ENCODE peak calls at places on chromosomes 7 and 10, in eight cellular contexts. C is NCI-H510A treated with DMSO at 0.1 percent for 48 hours, U is fibroblast of lung, E is thoracic aorta, D is naive B cell, L is coronary artery, V is HT1080, B is left ventricle myocardium inferior. K is an unnamed sample.

GRCh38 chr7:112112822-112113255 is 93.4 kb downstream of the DOCK4 start:
- DNase-seq in C (no peak), U (peak; percentile 42), E (no peak), D (no peak), L (no peak), V (peak; percentile 26), B (no peak), K (no peak)

GRCh38 chr7:155352753-155353115 is 55.1 kb downstream of the INSIG1 start:
- DNase-seq in C (no peak), U (no peak), E (no peak), D (no peak), L (no peak), V (no peak), B (no peak), K (no peak)

GRCh38 chr10:62632071-62632809 is 172.3 kb upstream of the ADO start:
- DNase-seq in C (no peak), U (peak; percentile 30), E (no peak), D (peak; percentile 79), L (no peak), V (peak; percentile 39), B (peak; percentile 37), K (no peak)

GRCh38 chr10:121683366-121683765 is 85.1 kb upstream of the FGFR2 start:
- DNase-seq in C (no peak), U (no peak), E (no peak), D (no peak), L (no peak), V (no peak), B (no peak), K (no peak)

GRCh38 chr10:36094091-36094490 is 452.0 kb upstream of the FZD8 start:
- DNase-seq in C (no peak), U (peak; percentile 4), E (no peak), D (no peak), L (no peak), V (no peak), B (no peak), K (no peak)

GRCh38 chr10:103069453-103070331 is 123.4 kb downstream of the NT5C2 start:
- DNase-seq in C (peak; percentile 76), U (peak; percentile 37), E (no peak), D (peak; percentile 63), L (no peak), V (peak; percentile 51), B (peak; percentile 36), K (no peak)

GRCh38 chr7:98618786-98619185 is 1.7 kb downstream of the NPTX2 start:
- DNase-seq in C (no peak), U (no peak), E (no peak), D (no peak), L (no peak), V (no peak), B (no peak), K (no peak)

GRCh38 chr7:27745064-27745583 is 5.2 kb downstream of the TAX1BP1 start:
- DNase-seq in C (peak; percentile 29), U (peak; percentile 85), E (no peak), D (no peak), L (no peak), V (peak; percentile 81), B (no peak), K (no peak)

GRCh38 chr7:155094636-155095035 is 24.5 kb downstream of the HTR5A start:
- DNase-seq in C (no peak), U (no peak), E (no peak), D (no peak), L (no peak), V (no peak), B (no peak), K (no peak)

GRCh38 chr10:89360153-89360552 is 17.7 kb upstream of the IFIT1B start:
- DNase-seq in C (no peak), U (no peak), E (no peak), D (no peak), L (no peak), V (no peak), B (no peak), K (no peak)

GRCh38 chr7:27079234-27079975 is 16.4 kb downstream of the HOXA1 start:
- DNase-seq in C (no peak), U (no peak), E (no peak), D (no peak), L (no peak), V (no peak), B (no peak), K (no peak)

GRCh38 chr7:42253316-42253715 is 16.3 kb upstream of the GLI3 start:
- DNase-seq in C (no peak), U (peak; percentile 13), E (no peak), D (no peak), L (no peak), V (no peak), B (no peak), K (no peak)

GRCh38 chr7:99197498-99197897 is 10.4 kb downstream of the KPNA7 start:
- DNase-seq in C (no peak), U (no peak), E (no peak), D (no peak), L (no peak), V (no peak), B (no peak), K (no peak)

GRCh38 chr7:40749877-40750276 is 615.1 kb downstream of the SUGCT start:
- DNase-seq in C (no peak), U (peak; percentile 77), E (no peak), D (no peak), L (no peak), V (no peak), B (no peak), K (no peak)

GRCh38 chr10:111874586-111874985 is 309.0 kb downstream of the GPAM start:
- DNase-seq in C (no peak), U (peak; percentile 18), E (no peak), D (no peak), L (no peak), V (peak; percentile 36), B (no peak), K (no peak)

GRCh38 chr10:102114861-102115618 is 5.1 kb downstream of the LDB1 start:
- DNase-seq in C (peak; percentile 72), U (peak; percentile 70), E (peak; percentile 68), D (peak; percentile 71), L (peak; percentile 89), V (peak; percentile 79), B (peak; percentile 92), K (no peak)

GRCh38 chr10:24382979-24383663 is 174.2 kb downstream of the KIAA1217 start:
- DNase-seq in C (no peak), U (peak; percentile 87), E (no peak), D (no peak), L (no peak), V (no peak), B (no peak), K (no peak)

GRCh38 chr7:69577221-69577620 is 21.1 kb upstream of the AUTS2 start:
- DNase-seq in C (no peak), U (peak; percentile 30), E (no peak), D (no peak), L (no peak), V (no peak), B (no peak), K (no peak)

GRCh38 chr10:92846-93245 is 42.4 kb upstream of the ZMYND11 start:
- DNase-seq in C (peak; percentile 23), U (no peak), E (no peak), D (no peak), L (no peak), V (no peak), B (no peak), K (no peak)

GRCh38 chr10:132335189-132336063 is 3.4 kb downstream of the LRRC27 start:
- DNase-seq in C (no peak), U (no peak), E (no peak), D (peak; percentile 61), L (no peak), V (peak; percentile 41), B (no peak), K (no peak)

GRCh38 chr7:6578114-6579084 is 1.1 kb downstream of the ZDHHC4 start:
- DNase-seq in C (no peak), U (peak; percentile 7), E (no peak), D (no peak), L (no peak), V (no peak), B (no peak), K (no peak)

GRCh38 chr10:27730041-27730440 is 15.6 kb downstream of the MKX start:
- DNase-seq in C (no peak), U (no peak), E (no peak), D (no peak), L (no peak), V (no peak), B (no peak), K (no peak)

GRCh38 chr10:107915277-107915634 is 750.8 kb upstream of the SORCS1 start:
- DNase-seq in C (no peak), U (peak; percentile 2), E (no peak), D (no peak), L (no peak), V (peak; percentile 51), B (no peak), K (no peak)

GRCh38 chr10:132048294-132048667 is 17.5 kb upstream of the JAKMIP3 start:
- DNase-seq in C (no peak), U (no peak), E (no peak), D (no peak), L (no peak), V (no peak), B (no peak), K (no peak)

GRCh38 chr7:35828817-35829216 is 28.0 kb downstream of the SEPTIN7 start:
- DNase-seq in C (no peak), U (no peak), E (no peak), D (no peak), L (no peak), V (peak; percentile 15), B (no peak), K (no peak)

GRCh38 chr10:129707406-129708388 is 240.7 kb downstream of the MGMT start:
- DNase-seq in C (no peak), U (peak; percentile 52), E (no peak), D (no peak), L (no peak), V (no peak), B (peak; percentile 49), K (no peak)

GRCh38 chr7:5333121-5334050 is 50.6 kb downstream of the SLC29A4 start:
- DNase-seq in C (no peak), U (no peak), E (no peak), D (no peak), L (no peak), V (no peak), B (no peak), K (no peak)

K was measured in GOT3.